ENCODE peak calls at places on chromosomes 11 and 22, in ten cellular contexts. V is activated CD4-positive, CD25-positive, alpha-beta regulatory T cell; I is COR-L47; M is NCI-H1930; Z is stimulated activated CD8-positive, alpha-beta memory T cell treated with anti-CD3 and anti-CD28 coated beads, Interleukin-7, amount 100 ng/mL, for 1 hour; W is choroid plexus epithelial cell; Q is ureter; R is H4; Y is NCI-H510A treated with DMSO at 0.1 percent for 48 hours; F is CD4-positive, alpha-beta memory T cell. E is an unnamed sample.

GRCh38 chr11:47353978-47354774 is 1.7 kb upstream of the MYBPC3 start:
- DNase-seq in V (no peak), I (no peak), M (no peak), Z (no peak), W (no peak), Q (no peak), R (no peak), Y (no peak), F (no peak), E (no peak)

GRCh38 chr11:35862666-35863065 is 81.2 kb upstream of the LDLRAD3 start:
- DNase-seq in V (no peak), I (no peak), M (no peak), Z (no peak), W (no peak), Q (no peak), R (no peak), Y (no peak), F (no peak), E (no peak)

GRCh38 chr11:113572349-113572748 is 97.2 kb upstream of the DRD2 start:
- DNase-seq in V (no peak), I (no peak), M (no peak), Z (no peak), W (no peak), Q (no peak), R (no peak), Y (no peak), F (no peak), E (no peak)

GRCh38 chr11:129896062-129896461 is 684 bp upstream of the NFRKB start:
- DNase-seq in V (no peak), I (no peak), M (no peak), Z (no peak), W (peak), Q (no peak), R (no peak), Y (no peak), F (no peak), E (no peak)

GRCh38 chr22:43592470-43592869 is 180.7 kb downstream of the MPPED1 start:
- DNase-seq in V (no peak), I (peak), M (peak), Z (no peak), W (no peak), Q (no peak), R (no peak), Y (no peak), F (no peak), E (no peak)

GRCh38 chr11:81033779-81034550 is 1593.1 kb upstream of the TENM4 start:
- DNase-seq in V (no peak), I (no peak), M (no peak), Z (no peak), W (no peak), Q (no peak), R (no peak), Y (no peak), F (no peak), E (no peak)

GRCh38 chr11:34830648-34831047 is 85.5 kb downstream of the APIP start:
- DNase-seq in V (no peak), I (no peak), M (no peak), Z (no peak), W (peak), Q (no peak), R (no peak), Y (no peak), F (no peak), E (no peak)

GRCh38 chr11:6458352-6458751 is 15.4 kb downstream of the TRIM3 start:
- DNase-seq in V (no peak), I (no peak), M (no peak), Z (no peak), W (no peak), Q (no peak), R (no peak), Y (no peak), F (no peak), E (no peak)

GRCh38 chr22:33757443-33758124 is 162.7 kb downstream of the LARGE1 start:
- DNase-seq in V (no peak), I (no peak), M (peak), Z (no peak), W (peak), Q (no peak), R (no peak), Y (no peak), F (no peak), E (no peak)

GRCh38 chr11:13009476-13009920 is 382 bp downstream of the RASSF10 start:
- DNase-seq in V (no peak), I (peak), M (no peak), Z (no peak), W (no peak), Q (no peak), R (no peak), Y (no peak), F (no peak), E (no peak)

GRCh38 chr11:106714179-106714578 is 304.1 kb downstream of the GUCY1A2 start:
- DNase-seq in V (no peak), I (no peak), M (no peak), Z (no peak), W (peak), Q (no peak), R (peak), Y (no peak), F (no peak), E (no peak)

GRCh38 chr22:50713571-50714056 is 24.4 kb upstream of the ACR start:
- DNase-seq in V (no peak), I (no peak), M (no peak), Z (no peak), W (no peak), Q (no peak), R (no peak), Y (no peak), F (no peak), E (no peak)